ENCODE peak calls at places on chromosomes 13 and 19, in five cellular contexts. B, Z, T, H and O are unnamed samples.

GRCh38 chr19:28633223-28634030 is 579.5 kb downstream of the UQCRFS1 start:
- DNase-seq in T (no peak), H (peak; percentile 46), B (peak; percentile 35), Z (peak; percentile 39), O (no peak)

GRCh38 chr19:18100710-18101109 is 3.1 kb downstream of the MAST3 start:
- DNase-seq in H (no peak), Z (no peak), T (peak; percentile 18), B (no peak), O (peak; percentile 26)

GRCh38 chr13:113151745-113152707 is 6.4 kb upstream of the PROZ start:
- DNase-seq in T (peak; percentile 10), B (peak; percentile 62), Z (no peak), H (no peak), O (peak; percentile 18)

GRCh38 chr19:54530866-54531265 is 28.2 kb downstream of the LAIR2 start:
- DNase-seq in Z (no peak), T (no peak), H (no peak), B (no peak), O (no peak)

GRCh38 chr19:14871619-14872230 is 14.2 kb downstream of the OR7A17 start:
- DNase-seq in B (peak; percentile 13), Z (no peak), T (no peak), H (peak; percentile 21), O (peak; percentile 34)

GRCh38 chr13:30864352-30865130 is 41.5 kb upstream of the MEDAG start:
- DNase-seq in T (no peak), H (peak; percentile 41), B (no peak), Z (no peak), O (no peak)

GRCh38 chr19:46890423-46891170 is 29.8 kb downstream of the ARHGAP35 start:
- DNase-seq in T (no peak), B (no peak), H (peak; percentile 60), Z (no peak), O (no peak)

GRCh38 chr19:44988896-44989563 is 12.2 kb upstream of the RELB start:
- DNase-seq in Z (no peak), H (peak; percentile 35), T (peak; percentile 6), B (peak; percentile 89), O (no peak)

GRCh38 chr13:86974251-86974994 is 696.7 kb upstream of the SLITRK5 start:
- DNase-seq in B (no peak), Z (no peak), T (no peak), H (no peak), O (no peak)

GRCh38 chr19:38277969-38278680 is 13.8 kb downstream of the SPINT2 start:
- DNase-seq in H (no peak), Z (no peak), B (no peak), T (no peak), O (no peak)